ENCODE peak calls at places on chromosomes 5 and 9, in nine cellular contexts. N, F, B, X, D, P, J, C and Q are unnamed samples.

GRCh38 chr9:133452562-133452961 is 7.2 kb upstream of the CACFD1 start:
- DNase-seq in F (no peak), J (no peak), C (no peak), D (no peak), B (no peak), P (no peak), X (no peak), N (no peak), Q (no peak)

GRCh38 chr5:131001507-131001906 is 163.5 kb downstream of the HINT1 start:
- DNase-seq in P (no peak), F (no peak), C (no peak), N (no peak), X (no peak), B (no peak), J (no peak), D (no peak), Q (no peak)

GRCh38 chr5:88686077-88686541 is 196.9 kb downstream of the MEF2C start:
- DNase-seq in C (no peak), X (no peak), D (no peak), N (no peak), B (no peak), P (no peak), J (no peak), F (no peak), Q (no peak)

GRCh38 chr5:131164161-131164930 is 710 bp downstream of the HINT1 start:
- DNase-seq in X (peak), D (no peak), N (peak), P (peak), F (peak), B (peak), C (peak), J (peak), Q (peak)

GRCh38 chr5:35856186-35857003 is at the start of gene IL7R:
- DNase-seq in D (no peak), X (no peak), B (peak), P (no peak), F (peak), N (no peak), C (no peak), J (no peak), Q (no peak)

GRCh38 chr5:178125253-178125916 is 5.4 kb upstream of the RMND5B start:
- DNase-seq in F (no peak), X (no peak), C (no peak), N (no peak), P (no peak), B (no peak), J (no peak), D (no peak), Q (no peak)

GRCh38 chr9:16579872-16580432 is 290.5 kb downstream of the BNC2 start:
- DNase-seq in C (no peak), P (no peak), J (peak), B (no peak), N (no peak), X (no peak), D (no peak), F (no peak), Q (no peak)

GRCh38 chr5:15492545-15492944 is 7.4 kb upstream of the FBXL7 start:
- DNase-seq in C (no peak), X (no peak), F (no peak), N (no peak), J (no peak), D (no peak), P (no peak), B (no peak), Q (no peak)

GRCh38 chr9:106110483-106110882 is 416.1 kb downstream of the TMEM38B start:
- DNase-seq in F (no peak), X (no peak), J (no peak), P (no peak), B (no peak), N (no peak), D (no peak), C (no peak), Q (no peak)

GRCh38 chr9:20405086-20405485 is 217.2 kb downstream of the MLLT3 start:
- DNase-seq in X (no peak), F (no peak), D (no peak), C (peak), P (no peak), J (no peak), N (no peak), B (no peak), Q (no peak)

GRCh38 chr9:128498911-128499310 is 5.6 kb upstream of the GLE1 start:
- DNase-seq in C (no peak), J (no peak), F (no peak), B (no peak), N (peak), X (no peak), P (no peak), D (no peak), Q (no peak)

GRCh38 chr5:107067391-107067790 is 603.3 kb downstream of the EFNA5 start:
- DNase-seq in N (no peak), D (no peak), J (no peak), B (no peak), X (peak), P (peak), C (no peak), F (no peak), Q (no peak)

GRCh38 chr9:85182381-85182780 is 512.9 kb downstream of the NTRK2 start:
- DNase-seq in B (no peak), J (peak), C (no peak), D (no peak), X (no peak), F (no peak), P (no peak), N (no peak), Q (no peak)

GRCh38 chr9:18032636-18033035 is 441.3 kb upstream of the ADAMTSL1 start:
- DNase-seq in N (no peak), F (no peak), P (no peak), J (no peak), C (no peak), B (no peak), X (no peak), D (no peak), Q (no peak)

GRCh38 chr5:9655641-9656040 is 25.5 kb upstream of the TAS2R1 start:
- DNase-seq in N (no peak), D (no peak), J (no peak), F (no peak), B (no peak), X (no peak), P (no peak), C (no peak), Q (no peak)

GRCh38 chr5:149324639-149325038 is 20.7 kb upstream of the GRPEL2 start:
- DNase-seq in X (no peak), D (no peak), P (no peak), F (no peak), B (no peak), C (no peak), J (peak), N (peak), Q (no peak)

GRCh38 chr9:14433841-14434511 is 120.0 kb upstream of the NFIB start:
- DNase-seq in B (no peak), C (peak), J (peak), N (no peak), F (peak), P (peak), X (no peak), D (no peak), Q (no peak)

GRCh38 chr5:133240425-133241091 is 188.7 kb downstream of the HSPA4 start:
- DNase-seq in J (peak), B (no peak), F (no peak), D (no peak), C (peak), P (no peak), X (no peak), N (no peak), Q (peak)

GRCh38 chr5:131647078-131647769 is 12.2 kb upstream of the RAPGEF6 start:
- DNase-seq in D (no peak), X (no peak), B (peak), F (no peak), C (no peak), P (no peak), N (no peak), J (no peak), Q (no peak)

GRCh38 chr9:35269919-35270318 is 108.1 kb downstream of the UNC13B start:
- DNase-seq in N (no peak), D (no peak), X (no peak), F (no peak), J (peak), B (no peak), P (no peak), C (no peak), Q (no peak)

GRCh38 chr9:83754383-83754977 is 46.7 kb upstream of the UBQLN1 start:
- DNase-seq in B (peak), D (no peak), N (no peak), F (no peak), P (no peak), X (no peak), C (no peak), J (no peak), Q (no peak)

GRCh38 chr9:130444565-130445221 is at the start of gene ASS1:
- DNase-seq in B (peak), C (no peak), P (no peak), D (peak), X (peak), N (peak), F (no peak), J (peak), Q (no peak)